ENCODE peak calls at places on chromosomes 16 and 17, in nine cellular contexts. M is AG04450, Y is IMR-90, C is esophagus squamous epithelium, S is cardiac muscle cell, R is RWPE2, F is lower lobe of right lung, P is PC-9, I is prostate gland. Q is an unnamed sample. For H3K9me3, the result is how much of the 10 kb centered on the place peaks cover.

GRCh38 chr17:78922876-78923498 is 2.2 kb downstream of the TIMP2 start:
- DNase-seq in F (no peak), R (no peak), C (no peak), S (no peak), I (no peak), P (no peak), Y (no peak), M (no peak), Q (peak)

GRCh38 chr17:2947588-2947950 is 115.8 kb downstream of the OR1D5 start:
- DNase-seq in P (no peak), I (no peak), S (no peak), Y (no peak), F (peak), M (no peak), R (no peak), C (no peak), Q (peak)

GRCh38 chr17:28796062-28796461 is 46.5 kb downstream of the FAM222B start:
- DNase-seq in I (no peak), S (no peak), Y (no peak), F (no peak), P (no peak), R (no peak), M (no peak), C (no peak), Q (no peak)

GRCh38 chr16:23124315-23124714 is 24.9 kb downstream of the USP31 start:
- DNase-seq in R (no peak), F (no peak), S (no peak), M (no peak), Y (peak), P (no peak), C (no peak), I (no peak), Q (no peak)

GRCh38 chr16:86251682-86252081 is 258.6 kb upstream of the FOXF1 start:
- DNase-seq in M (peak), F (no peak), C (no peak), R (no peak), I (no peak), Y (peak), S (no peak), P (no peak), Q (no peak)

GRCh38 chr17:46853896-46854444 is 2.6 kb downstream of the WNT9B start:
- DNase-seq in I (no peak), Y (peak), M (no peak), C (no peak), R (no peak), P (no peak), F (no peak), S (no peak), Q (no peak)

GRCh38 chr17:48471807-48472484 is 41.9 kb upstream of the SKAP1 start:
- DNase-seq in C (no peak), R (no peak), Y (no peak), I (no peak), S (no peak), P (no peak), M (no peak), F (no peak), Q (no peak)

GRCh38 chr17:64148699-64149098 is 18.8 kb upstream of the ERN1 start:
- DNase-seq in F (no peak), C (no peak), I (no peak), P (no peak), Y (no peak), S (no peak), R (no peak), M (no peak), Q (no peak)

GRCh38 chr17:79982986-79983385 is 52.7 kb downstream of the TBC1D16 start:
- DNase-seq in R (no peak), C (no peak), M (no peak), S (no peak), P (no peak), Y (no peak), F (peak), I (no peak), Q (peak)

GRCh38 chr16:70685938-70686375 is at the start of gene MTSS2:
- DNase-seq in C (no peak), P (peak), S (peak), Y (peak), M (peak), R (no peak), F (peak), I (peak), Q (peak)

GRCh38 chr17:50596191-50597037 is 35.9 kb downstream of the CACNA1G start:
- DNase-seq in Y (no peak), I (no peak), P (no peak), R (no peak), C (no peak), S (no peak), F (no peak), M (no peak), Q (no peak)

GRCh38 chr17:5784791-5785190 is 200.5 kb upstream of the NLRP1 start:
- DNase-seq in S (no peak), R (no peak), F (no peak), P (no peak), M (no peak), C (no peak), I (no peak), Y (no peak), Q (no peak)

GRCh38 chr17:5781236-5781927 is 197.1 kb upstream of the NLRP1 start:
- DNase-seq in Y (no peak), C (no peak), I (no peak), R (no peak), M (no peak), F (no peak), P (no peak), S (no peak), Q (no peak)

GRCh38 chr17:5783851-5784250 is 199.5 kb upstream of the NLRP1 start:
- DNase-seq in Y (no peak), F (no peak), I (no peak), P (no peak), S (no peak), C (no peak), R (no peak), M (no peak), Q (no peak)

GRCh38 chr17:5783269-5783668 is 199.0 kb upstream of the NLRP1 start:
- DNase-seq in C (no peak), R (no peak), M (no peak), P (no peak), Y (no peak), S (no peak), F (no peak), I (no peak), Q (no peak)

GRCh38 chr17:5780476-5780875 is 196.2 kb upstream of the NLRP1 start:
- DNase-seq in M (no peak), Y (peak), S (no peak), C (no peak), F (no peak), P (no peak), R (no peak), I (no peak), Q (no peak)
- TF ChIP-seq CTCF in M (no peak), Y (no peak), S (no peak), C (no peak), F (no peak), P (no peak), R (no peak), I (no peak), Q (no peak)

GRCh38 chr17:13933597-13934276 is 135.6 kb upstream of the COX10 start:
- DNase-seq in F (no peak), P (no peak), R (no peak), Y (no peak), I (no peak), C (no peak), S (no peak), M (no peak), Q (no peak)
- H3K9me3 ChIP-seq in F (under half), P (under half), R (under half), Y (under half), I (under half), C (under half), S (under half), M (under half), Q (under half)

GRCh38 chr16:2428051-2428786 is 1.0 kb upstream of the CCNF start:
- DNase-seq in Y (no peak), P (no peak), M (no peak), S (peak), C (no peak), R (no peak), I (peak), F (no peak), Q (peak)

GRCh38 chr16:2428787-2429036 is 535 bp upstream of the CCNF start:
- DNase-seq in I (no peak), F (no peak), P (no peak), S (no peak), R (no peak), M (no peak), Y (no peak), C (no peak), Q (no peak)

GRCh38 chr16:2429771-2430663 is 770 bp downstream of the CCNF start:
- DNase-seq in P (no peak), F (no peak), S (peak), R (no peak), I (peak), Y (peak), C (no peak), M (no peak), Q (no peak)

GRCh38 chr16:2427526-2427925 is 1.7 kb upstream of the CCNF start:
- DNase-seq in C (no peak), P (no peak), R (no peak), M (no peak), F (no peak), Y (no peak), S (no peak), I (no peak), Q (no peak)

DNA sequence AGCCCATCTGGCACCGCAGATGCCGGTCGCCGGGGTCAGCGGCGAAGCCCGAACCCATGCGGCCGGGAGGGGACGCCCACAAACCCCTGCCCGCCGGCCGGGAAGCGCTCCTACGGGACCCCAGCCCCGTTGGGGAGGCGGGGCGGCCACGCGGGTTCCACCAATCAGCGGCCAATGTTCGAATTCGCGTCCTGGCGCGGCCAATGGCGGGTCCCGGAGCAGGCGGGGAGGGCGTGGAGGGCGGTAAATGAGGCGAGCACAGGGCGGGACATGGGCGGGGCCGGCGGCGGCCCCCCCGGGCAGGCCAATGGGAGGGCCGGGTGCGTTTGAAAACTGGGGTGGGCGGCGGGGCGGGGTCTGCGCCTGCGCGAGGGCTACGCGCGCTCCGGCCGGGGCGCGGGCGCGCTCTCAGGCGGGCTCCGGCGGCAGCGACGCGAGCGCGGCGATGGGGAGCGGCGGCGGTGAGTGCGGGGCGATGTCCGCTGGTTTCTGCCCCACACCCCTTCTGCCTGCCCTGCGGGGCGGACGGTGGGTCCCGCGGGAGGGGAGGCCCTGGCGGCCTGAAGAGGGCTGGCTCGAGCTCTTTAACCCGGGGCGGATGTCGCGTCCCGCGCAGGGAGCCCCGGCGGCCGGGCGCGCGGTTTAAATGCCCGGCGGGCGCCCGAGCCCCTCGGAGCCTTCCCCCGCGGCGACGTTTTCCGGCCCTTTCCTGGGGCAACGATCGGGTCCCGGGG is at the start of gene CCNF:
- DNase-seq in S (peak), R (peak), P (peak), Y (peak), F (peak), I (peak), M (peak), C (peak), Q (peak)
- TF ChIP-seq CTCF in S (no peak), R (no peak), P (no peak), Y (no peak), F (no peak), I (peak), M (no peak), C (no peak), Q (no peak)

GRCh38 chr16:35691057-35691456 is 2231.6 kb downstream of the TP53TG3F start:
- DNase-seq in M (no peak), P (peak), S (no peak), Y (no peak), I (no peak), R (peak), F (no peak), C (no peak), Q (no peak)
- H3K9me3 ChIP-seq in M (half or more), P (under half), S (under half), Y (under half), I (under half), R (under half), F (under half), C (under half), Q (under half)

GRCh38 chr17:81711814-81712467 is at the start of gene SLC25A10:
- DNase-seq in Y (peak), I (peak), S (peak), C (no peak), F (peak), P (peak), R (peak), M (no peak), Q (peak)

GRCh38 chr17:81710514-81711308 is 1.4 kb upstream of the SLC25A10 start:
- DNase-seq in R (no peak), P (no peak), I (no peak), S (no peak), Y (no peak), F (no peak), C (no peak), M (no peak), Q (peak)

GRCh38 chr17:81713004-81713555 is 996 bp downstream of the SLC25A10 start:
- DNase-seq in S (no peak), Y (no peak), I (no peak), M (no peak), F (no peak), C (no peak), R (no peak), P (peak), Q (peak)

GRCh38 chr17:81713556-81714411 is 1.7 kb downstream of the SLC25A10 start:
- DNase-seq in P (no peak), Y (no peak), I (no peak), C (no peak), F (no peak), S (no peak), M (no peak), R (no peak), Q (peak)

DNA sequence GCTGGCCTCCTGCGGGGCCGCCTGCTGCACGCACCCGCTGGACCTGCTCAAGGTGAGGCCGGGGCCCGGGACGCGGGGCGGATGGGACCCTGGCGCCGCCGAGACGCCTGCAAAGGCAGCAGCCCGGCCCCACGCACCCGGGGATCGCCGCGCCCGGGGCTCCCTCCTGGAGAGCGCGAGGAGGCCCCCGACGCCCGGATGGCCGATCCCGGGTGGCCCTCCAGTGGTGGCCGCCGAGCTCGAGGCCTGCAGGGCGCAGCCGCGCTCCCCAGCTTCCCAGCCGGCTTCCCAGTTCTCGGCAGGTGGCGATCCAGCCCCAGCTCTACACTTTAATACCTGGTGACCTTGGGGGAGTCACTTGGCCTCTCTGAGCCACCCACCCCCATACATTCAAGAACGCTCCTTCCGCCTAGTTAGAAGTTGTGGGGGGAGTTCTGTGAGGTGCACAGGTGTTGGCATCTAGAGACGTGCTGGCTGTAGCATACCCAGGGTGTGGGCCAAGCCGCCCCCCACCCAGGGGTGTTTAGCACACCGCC is 452 bp downstream of the SLC25A10 start:
- DNase-seq in R (peak), M (no peak), P (no peak), F (no peak), C (no peak), S (peak), I (peak), Y (no peak), Q (no peak)
- TF ChIP-seq CTCF in R (peak), M (peak), P (no peak), F (no peak), C (no peak), S (no peak), I (peak), Y (peak), Q (no peak)

DNA sequence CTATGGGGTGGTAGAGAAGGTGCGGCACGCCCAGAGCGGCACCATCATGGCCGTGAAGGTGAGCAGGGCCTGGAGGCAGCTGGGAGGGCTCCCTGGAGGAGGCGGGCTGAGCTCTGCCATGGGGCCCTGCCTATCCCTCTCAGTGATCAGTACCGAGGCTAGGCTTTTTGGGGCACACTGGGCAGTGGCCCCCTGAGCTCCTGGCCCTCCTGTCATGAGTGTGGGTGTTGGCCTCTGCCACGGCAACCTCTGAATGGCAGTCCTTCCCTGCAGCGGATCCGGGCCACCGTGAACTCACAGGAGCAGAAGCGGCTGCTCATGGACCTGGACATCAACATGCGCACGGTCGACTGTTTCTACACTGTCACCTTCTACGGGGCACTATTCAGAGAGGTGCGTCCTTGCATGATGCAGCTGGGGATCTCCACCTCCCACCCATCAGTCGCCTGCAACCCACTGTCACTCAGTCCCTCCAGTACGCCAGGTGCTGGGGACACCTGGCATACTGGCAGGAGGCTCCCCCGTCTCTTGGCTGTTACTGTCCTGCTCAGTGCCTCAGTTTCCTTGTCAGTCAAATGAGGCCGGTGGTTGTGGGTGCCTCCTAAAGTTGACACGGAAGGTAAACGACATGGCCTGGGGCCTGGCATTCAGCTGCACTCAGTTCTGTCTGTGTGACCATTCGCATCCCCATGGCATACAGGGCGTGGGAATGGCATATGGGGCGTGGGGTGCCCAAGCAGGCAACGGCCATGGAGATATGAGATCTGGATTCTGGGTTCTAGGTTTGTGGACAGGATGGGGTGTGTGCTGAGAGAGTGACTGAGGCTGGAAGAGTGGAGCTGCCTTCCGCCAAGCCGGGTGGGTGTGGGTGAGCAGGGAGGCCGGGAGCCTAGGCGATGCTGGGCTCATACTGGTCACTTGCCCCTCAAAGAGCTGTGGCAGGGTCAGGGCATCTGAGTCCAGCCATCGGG is 16.4 kb downstream of the MAP2K3 start:
- DNase-seq in C (no peak), F (peak), M (no peak), S (no peak), R (no peak), P (no peak), I (no peak), Y (no peak), Q (peak)
- H3K9me3 ChIP-seq in C (under half), F (under half), M (half or more), S (under half), R (under half), P (under half), I (under half), Y (under half), Q (under half)